ENCODE peak calls at places on chromosomes 4 and X, in seven cellular contexts. G is astrocyte, L is HFF-Myc, I is fibroblast of the aortic adventitia, A is neural progenitor cell, U is mucosa of descending colon, O is pancreas. S is an unnamed sample.

GRCh38 chr4:2537011-2537830 is 774 bp downstream of the FAM193A start:
- DNase-seq in G (peak), L (no peak), I (peak), A (no peak), U (peak), O (peak), S (peak)

GRCh38 chr4:72390409-72390808 is 178.6 kb downstream of the ADAMTS3 start:
- DNase-seq in G (peak), L (no peak), I (peak), A (no peak), U (no peak), O (no peak), S (no peak)

GRCh38 chrX:153884136-153885076 is 1.6 kb downstream of the L1CAM start:
- DNase-seq in G (no peak), L (no peak), I (no peak), A (no peak), U (no peak), O (no peak), S (no peak)

GRCh38 chr4:152698012-152698499 is 18.3 kb upstream of the TMEM154 start:
- DNase-seq in G (no peak), L (no peak), I (no peak), A (no peak), U (no peak), O (no peak), S (no peak)

GRCh38 chr4:144575181-144575580 is 70.8 kb upstream of the HHIP start:
- DNase-seq in G (no peak), L (no peak), I (peak), A (no peak), U (no peak), O (no peak), S (peak)

GRCh38 chr4:78954048-78954666 is 14.9 kb upstream of the PAQR3 start:
- DNase-seq in G (no peak), L (no peak), I (no peak), A (peak), U (no peak), O (no peak), S (no peak)

GRCh38 chr4:113815826-113816225 is 54.3 kb upstream of the CAMK2D start:
- DNase-seq in G (no peak), L (no peak), I (no peak), A (no peak), U (no peak), O (no peak), S (no peak)

GRCh38 chrX:153321381-153322105 is at the start of gene PNMA6F:
- DNase-seq in G (no peak), L (no peak), I (no peak), A (no peak), U (no peak), O (no peak), S (no peak)

GRCh38 chr4:140152760-140153418 is 1.1 kb downstream of the MAML3 start:
- DNase-seq in G (peak), L (no peak), I (peak), A (peak), U (peak), O (peak), S (peak)

GRCh38 chrX:97065066-97065465 is 181.4 kb downstream of the RPA4 start:
- DNase-seq in G (no peak), L (no peak), I (no peak), A (no peak), U (no peak), O (no peak), S (no peak)

GRCh38 chrX:149860445-149860844 is 20.5 kb upstream of the MAGEA8 start:
- DNase-seq in G (no peak), L (no peak), I (no peak), A (no peak), U (no peak), O (no peak), S (no peak)

GRCh38 chr4:47668810-47669408 is 169.0 kb downstream of the CORIN start:
- DNase-seq in G (peak), L (peak), I (peak), A (peak), U (no peak), O (no peak), S (no peak)

GRCh38 chr4:185888676-185889075 is 76.7 kb upstream of the SORBS2 start:
- DNase-seq in G (no peak), L (no peak), I (no peak), A (no peak), U (no peak), O (no peak), S (no peak)

GRCh38 chrX:48665991-48666390 is 17.6 kb upstream of the WAS start:
- DNase-seq in G (no peak), L (no peak), I (peak), A (no peak), U (no peak), O (no peak), S (no peak)

GRCh38 chr4:185235480-185236154 is 26.2 kb downstream of the SNX25 start:
- DNase-seq in G (peak), L (no peak), I (no peak), A (no peak), U (peak), O (no peak), S (no peak)

DNA sequence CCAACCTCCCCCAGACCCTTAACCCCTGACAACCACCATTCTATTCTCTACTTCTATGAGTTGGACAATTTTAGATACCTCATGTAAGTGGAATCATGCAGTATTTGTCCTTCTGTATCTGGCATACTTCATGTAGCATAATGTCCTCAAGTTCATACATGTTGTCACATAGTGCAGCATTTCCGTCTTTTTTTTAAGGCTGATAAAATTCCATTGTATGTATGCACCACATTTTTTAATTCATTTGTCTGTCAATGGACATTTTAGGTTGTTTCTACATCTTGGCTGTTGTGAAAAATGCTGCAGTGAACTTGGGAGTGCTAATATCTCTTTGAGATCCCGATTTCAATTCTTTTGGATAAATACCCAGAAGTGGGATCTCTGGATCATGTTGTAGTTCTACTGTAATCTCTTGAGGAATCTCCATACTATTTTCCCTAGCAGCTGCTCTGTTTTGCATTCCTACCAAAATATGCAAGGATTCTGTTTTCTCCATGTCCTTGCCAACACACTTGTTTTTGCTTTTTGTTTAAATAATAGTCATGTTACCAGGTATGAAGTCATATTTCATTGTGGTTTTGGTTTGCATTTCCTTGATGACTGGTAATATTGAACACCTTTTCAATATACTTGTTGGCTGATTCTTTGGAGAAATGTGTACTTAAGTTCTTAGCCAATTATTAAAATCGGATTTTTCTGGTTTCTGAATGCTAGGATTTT is 48.8 kb upstream of the ADAD1 start:
- DNase-seq in G (peak), L (no peak), I (peak), A (no peak), U (no peak), O (no peak), S (no peak)
- H3K4me3 ChIP-seq in G (no peak), L (no peak), I (no peak), A (no peak), U (no peak), O (no peak), S (no peak)

GRCh38 chrX:46582964-46583363 is 9.4 kb downstream of the CHST7 start:
- DNase-seq in G (peak), L (no peak), I (peak), A (no peak), U (no peak), O (no peak), S (no peak)
- H3K4me3 ChIP-seq in G (peak), L (no peak), I (no peak), A (no peak), U (no peak), O (no peak), S (no peak)

GRCh38 chr4:156146581-156146980 is 192.9 kb upstream of the CTSO start:
- DNase-seq in G (peak), L (no peak), I (no peak), A (no peak), U (no peak), O (no peak), S (no peak)

DNA sequence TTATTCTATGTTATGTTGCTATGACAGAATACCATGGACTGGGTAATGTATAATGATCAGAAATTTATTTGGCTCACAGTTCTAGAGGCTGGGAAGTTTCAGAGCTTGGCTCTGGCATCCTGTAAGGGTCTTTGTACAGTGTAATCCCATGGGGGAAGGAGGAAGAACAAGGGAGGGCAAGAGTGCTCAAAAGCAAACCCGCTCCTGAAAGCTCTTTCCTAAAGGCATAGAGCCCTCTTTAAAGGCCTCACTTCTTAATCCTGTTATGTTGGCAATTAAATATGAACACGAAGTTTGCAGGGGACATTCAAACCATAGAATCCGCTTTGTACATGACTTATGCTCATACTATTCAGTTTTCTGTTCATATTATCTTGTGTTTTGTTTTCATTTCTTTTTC is 191.3 kb upstream of the CTSO start:
- DNase-seq in G (no peak), L (no peak), I (no peak), A (peak), U (no peak), O (no peak), S (no peak)
- H3K4me3 ChIP-seq in G (no peak), L (no peak), I (no peak), A (no peak), U (no peak), O (no peak), S (no peak)

GRCh38 chrX:66635360-66635759 is 3.5 kb downstream of the EDA2R start:
- DNase-seq in G (peak), L (peak), I (peak), A (no peak), U (no peak), O (no peak), S (no peak)

GRCh38 chrX:66632986-66633385 is 5.9 kb downstream of the EDA2R start:
- DNase-seq in G (peak), L (no peak), I (peak), A (no peak), U (no peak), O (no peak), S (no peak)

GRCh38 chrX:66632473-66632872 is 6.4 kb downstream of the EDA2R start:
- DNase-seq in G (peak), L (no peak), I (peak), A (no peak), U (no peak), O (no peak), S (no peak)

GRCh38 chrX:66634272-66634671 is 4.6 kb downstream of the EDA2R start:
- DNase-seq in G (peak), L (no peak), I (peak), A (no peak), U (no peak), O (no peak), S (no peak)

DNA sequence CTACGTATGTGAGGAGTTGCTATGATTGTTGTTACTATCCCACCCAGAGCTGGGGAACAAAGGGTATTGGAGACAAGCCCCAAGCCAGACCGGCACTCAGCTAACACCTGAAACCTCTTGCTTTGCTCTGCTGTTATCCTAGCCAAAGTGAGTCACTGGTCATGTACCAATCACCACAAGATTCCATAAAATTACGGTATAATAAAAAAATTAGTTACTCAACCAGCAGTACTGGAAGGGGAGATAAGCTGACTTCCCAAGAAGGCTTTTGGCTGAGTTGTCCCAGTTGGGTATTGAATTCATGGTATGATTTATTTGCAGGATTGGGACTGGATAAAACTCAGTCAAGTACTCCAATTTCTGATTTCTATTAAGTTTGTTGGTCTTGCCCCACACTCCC is 5.3 kb downstream of the EDA2R start:
- DNase-seq in G (peak), L (no peak), I (peak), A (no peak), U (no peak), O (no peak), S (no peak)
- H3K4me3 ChIP-seq in G (peak), L (peak), I (peak), A (no peak), U (no peak), O (no peak), S (no peak)

GRCh38 chr4:54217642-54218486 is 11.2 kb upstream of the PDGFRA start:
- DNase-seq in G (peak), L (peak), I (peak), A (peak), U (peak), O (peak), S (peak)
- H3K4me3 ChIP-seq in G (peak), L (peak), I (peak), A (peak), U (no peak), O (no peak), S (peak)

DNA sequence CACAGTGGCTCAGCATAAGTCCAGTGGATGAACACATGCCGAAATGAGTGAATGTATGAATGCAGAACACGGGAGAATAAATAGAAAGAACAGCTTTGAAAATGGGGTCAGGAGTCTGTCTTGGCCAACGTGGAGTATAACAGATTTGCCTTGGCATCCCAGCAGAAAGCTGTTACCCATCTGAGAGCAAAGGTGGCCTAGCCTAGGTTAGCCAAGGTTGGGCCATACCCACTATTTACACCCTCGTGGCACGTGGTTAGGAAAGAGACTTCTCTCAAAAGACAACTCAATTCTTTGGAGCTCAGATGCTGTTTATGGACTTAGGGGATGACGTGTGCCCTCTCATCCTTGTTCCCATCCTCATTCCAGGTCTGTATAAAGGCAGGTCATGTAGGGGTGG is 127.3 kb downstream of the NSUN7 start:
- DNase-seq in G (no peak), L (no peak), I (no peak), A (no peak), U (no peak), O (no peak), S (no peak)
- H3K4me3 ChIP-seq in G (no peak), L (no peak), I (no peak), A (no peak), U (no peak), O (no peak), S (no peak)

DNA sequence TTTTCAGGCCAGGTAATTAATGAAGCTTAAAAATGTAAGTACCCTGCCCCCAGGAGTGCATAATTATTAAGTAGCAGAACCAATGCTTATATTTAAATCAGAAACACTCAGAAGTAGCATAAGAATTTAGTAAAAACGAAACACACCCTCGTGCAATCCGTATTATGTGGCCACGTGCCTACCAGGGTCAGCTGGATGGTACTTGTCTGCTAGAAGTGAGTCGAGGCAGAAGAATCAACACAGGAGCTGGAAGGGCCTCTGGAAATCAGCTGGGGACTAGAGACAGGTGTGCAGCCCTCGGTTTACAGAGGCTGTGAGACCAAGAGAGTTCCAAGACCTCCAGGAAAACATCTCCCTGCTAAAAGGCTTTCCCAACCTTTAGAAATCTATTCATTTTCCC is 559 bp upstream of the FAM47E start:
- DNase-seq in G (no peak), L (no peak), I (no peak), A (no peak), U (no peak), O (no peak), S (peak)
- H3K4me3 ChIP-seq in G (peak), L (peak), I (peak), A (peak), U (peak), O (peak), S (peak)

GRCh38 chr4:148007789-148008188 is 275.9 kb downstream of the ARHGAP10 start:
- DNase-seq in G (no peak), L (no peak), I (no peak), A (no peak), U (no peak), O (no peak), S (no peak)
- H3K4me3 ChIP-seq in G (no peak), L (no peak), I (no peak), A (no peak), U (no peak), O (no peak), S (no peak)